ENCODE peak calls at places on chromosomes 12 and 14, in seven cellular contexts. One of them, this sample, is unnamed.

GRCh38 chr14:74507085-74507484 is 13.5 kb downstream of the ISCA2 start:
- DNase-seq in AG08396: no peak
- DNase-seq in amniotic stem cell: no peak
- DNase-seq in kidney tubule cell: no peak
- DNase-seq in pons: no peak
- DNase-seq in ELF-1: no peak
- DNase-seq in stimulated activated CD4-positive, alpha-beta T cell treated with anti-CD3 and anti-CD28 coated beads, Interleukin-4, amount 100 ng/mL, for 1 hour: no peak
- DNase-seq in this sample: no peak

GRCh38 chr12:96378319-96378718 is 21.9 kb downstream of the CDK17 start:
- DNase-seq in AG08396: no peak
- DNase-seq in amniotic stem cell: no peak
- DNase-seq in kidney tubule cell: no peak
- DNase-seq in pons: no peak
- DNase-seq in ELF-1: no peak
- DNase-seq in stimulated activated CD4-positive, alpha-beta T cell treated with anti-CD3 and anti-CD28 coated beads, Interleukin-4, amount 100 ng/mL, for 1 hour: no peak
- DNase-seq in this sample: no peak

GRCh38 chr12:110436231-110436630 is 13.9 kb downstream of the ARPC3 start:
- DNase-seq in AG08396: no peak
- DNase-seq in amniotic stem cell: no peak
- DNase-seq in kidney tubule cell: no peak
- DNase-seq in pons: no peak
- DNase-seq in ELF-1: no peak
- DNase-seq in stimulated activated CD4-positive, alpha-beta T cell treated with anti-CD3 and anti-CD28 coated beads, Interleukin-4, amount 100 ng/mL, for 1 hour: no peak
- DNase-seq in this sample: no peak

GRCh38 chr14:90140956-90141316 is 79.1 kb downstream of the KCNK13 start:
- DNase-seq in AG08396: no peak
- DNase-seq in amniotic stem cell: no peak
- DNase-seq in kidney tubule cell: peak; percentile 50
- DNase-seq in pons: no peak
- DNase-seq in ELF-1: peak; percentile 5
- DNase-seq in stimulated activated CD4-positive, alpha-beta T cell treated with anti-CD3 and anti-CD28 coated beads, Interleukin-4, amount 100 ng/mL, for 1 hour: no peak
- DNase-seq in this sample: no peak

GRCh38 chr14:29222671-29223268 is 456.2 kb downstream of the FOXG1 start:
- DNase-seq in AG08396: peak; percentile 27
- DNase-seq in amniotic stem cell: peak; percentile 31
- DNase-seq in kidney tubule cell: peak; percentile 33
- DNase-seq in pons: peak; percentile 34
- DNase-seq in ELF-1: no peak
- DNase-seq in stimulated activated CD4-positive, alpha-beta T cell treated with anti-CD3 and anti-CD28 coated beads, Interleukin-4, amount 100 ng/mL, for 1 hour: no peak
- DNase-seq in this sample: no peak

GRCh38 chr14:97977711-97978261 is 1180.6 kb downstream of the VRK1 start:
- DNase-seq in AG08396: no peak
- DNase-seq in amniotic stem cell: no peak
- DNase-seq in kidney tubule cell: peak; percentile 46
- DNase-seq in pons: peak; percentile 52
- DNase-seq in ELF-1: peak; percentile 1
- DNase-seq in stimulated activated CD4-positive, alpha-beta T cell treated with anti-CD3 and anti-CD28 coated beads, Interleukin-4, amount 100 ng/mL, for 1 hour: peak; percentile 77
- DNase-seq in this sample: peak; percentile 67

GRCh38 chr12:98232753-98233385 is 282.5 kb upstream of the TMPO start:
- DNase-seq in AG08396: no peak
- DNase-seq in amniotic stem cell: no peak
- DNase-seq in kidney tubule cell: no peak
- DNase-seq in pons: no peak
- DNase-seq in ELF-1: no peak
- DNase-seq in stimulated activated CD4-positive, alpha-beta T cell treated with anti-CD3 and anti-CD28 coated beads, Interleukin-4, amount 100 ng/mL, for 1 hour: no peak
- DNase-seq in this sample: no peak

GRCh38 chr12:113006641-113007040 is 28.3 kb downstream of the OAS2 start:
- DNase-seq in AG08396: no peak
- DNase-seq in amniotic stem cell: no peak
- DNase-seq in kidney tubule cell: no peak
- DNase-seq in pons: no peak
- DNase-seq in ELF-1: no peak
- DNase-seq in stimulated activated CD4-positive, alpha-beta T cell treated with anti-CD3 and anti-CD28 coated beads, Interleukin-4, amount 100 ng/mL, for 1 hour: no peak
- DNase-seq in this sample: no peak

GRCh38 chr14:63174760-63175191 is 29.5 kb upstream of the RHOJ start:
- DNase-seq in AG08396: peak; percentile 36
- DNase-seq in amniotic stem cell: no peak
- DNase-seq in kidney tubule cell: peak; percentile 56
- DNase-seq in pons: peak; percentile 58
- DNase-seq in ELF-1: peak; percentile 29
- DNase-seq in stimulated activated CD4-positive, alpha-beta T cell treated with anti-CD3 and anti-CD28 coated beads, Interleukin-4, amount 100 ng/mL, for 1 hour: no peak
- DNase-seq in this sample: peak; percentile 35